ENCODE peak calls at places on chromosomes 3 and 15, in nine cellular contexts. T is psoas muscle; S is heart right ventricle; F is naive thymus-derived CD4-positive, alpha-beta T cell; Z is fibroblast of lung; O is BE2C; W is HAP-1; P is mucosa of descending colon; B is left ventricle myocardium inferior. R is an unnamed sample. For H3K9me3, the result is how much of the 10 kb centered on the place peaks cover.

GRCh38 chr15:66496951-66497501 is 536 bp downstream of the SNAPC5 start:
- DNase-seq in T (no peak), S (no peak), F (no peak), Z (no peak), O (no peak), W (peak), P (peak), B (no peak), R (no peak)

GRCh38 chr3:42007785-42008184 is 45.9 kb upstream of the ULK4 start:
- DNase-seq in T (no peak), S (no peak), F (no peak), Z (no peak), O (no peak), W (no peak), P (no peak), B (no peak), R (no peak)

GRCh38 chr3:72318504-72319201 is 529.6 kb downstream of the SHQ1 start:
- DNase-seq in T (no peak), S (no peak), F (no peak), Z (peak), O (no peak), W (no peak), P (peak), B (no peak), R (no peak)

GRCh38 chr3:58335432-58335947 is 2.8 kb downstream of the PXK start:
- DNase-seq in T (no peak), S (no peak), F (no peak), Z (no peak), O (no peak), W (no peak), P (no peak), B (no peak), R (no peak)

GRCh38 chr3:12705981-12706380 is 42.1 kb upstream of the RAF1 start:
- DNase-seq in T (no peak), S (no peak), F (no peak), Z (peak), O (no peak), W (no peak), P (no peak), B (no peak), R (no peak)

GRCh38 chr15:77251662-77252061 is 168.2 kb downstream of the PEAK1 start:
- DNase-seq in T (no peak), S (no peak), F (no peak), Z (peak), O (no peak), W (peak), P (no peak), B (no peak), R (no peak)

GRCh38 chr15:67091073-67091965 is 25.9 kb downstream of the SMAD3 start:
- DNase-seq in T (peak), S (peak), F (no peak), Z (peak), O (peak), W (no peak), P (peak), B (peak), R (peak)

GRCh38 chr3:98188553-98188952 is 22.1 kb downstream of the OR5H15 start:
- DNase-seq in T (no peak), S (no peak), F (no peak), Z (no peak), O (no peak), W (no peak), P (no peak), B (no peak), R (no peak)

GRCh38 chr3:66428733-66429132 is 72.1 kb downstream of the LRIG1 start:
- DNase-seq in T (peak), S (peak), F (no peak), Z (peak), O (peak), W (no peak), P (peak), B (peak), R (no peak)

GRCh38 chr3:171175840-171176239 is 149.3 kb upstream of the SLC2A2 start:
- DNase-seq in T (no peak), S (no peak), F (no peak), Z (no peak), O (no peak), W (no peak), P (no peak), B (no peak), R (no peak)

GRCh38 chr3:157107037-157107436 is 52.9 kb downstream of the CCNL1 start:
- DNase-seq in T (no peak), S (no peak), F (no peak), Z (no peak), O (no peak), W (no peak), P (no peak), B (no peak), R (no peak)

GRCh38 chr15:81858586-81858985 is 187.2 kb downstream of the MEX3B start:
- DNase-seq in T (no peak), S (no peak), F (no peak), Z (no peak), O (no peak), W (no peak), P (no peak), B (no peak), R (no peak)

GRCh38 chr3:111246967-111247760 is 175.5 kb downstream of the NECTIN3 start:
- DNase-seq in T (no peak), S (no peak), F (no peak), Z (peak), O (no peak), W (no peak), P (no peak), B (no peak), R (no peak)

GRCh38 chr3:197297020-197297419 is 1.4 kb downstream of the DLG1 start:
- DNase-seq in T (no peak), S (no peak), F (no peak), Z (no peak), O (no peak), W (no peak), P (peak), B (no peak), R (no peak)

GRCh38 chr3:190996376-190996775 is 133.9 kb upstream of the GMNC start:
- DNase-seq in T (no peak), S (no peak), F (no peak), Z (peak), O (no peak), W (no peak), P (no peak), B (no peak), R (no peak)

GRCh38 chr3:24678021-24678420 is 183.4 kb upstream of the THRB start:
- DNase-seq in T (no peak), S (no peak), F (no peak), Z (no peak), O (no peak), W (no peak), P (no peak), B (no peak), R (no peak)
- H3K4me3 ChIP-seq in T (no peak), S (no peak), F (no peak), Z (peak), O (no peak), W (no peak), P (no peak), B (no peak), R (no peak)

GRCh38 chr3:186314896-186315295 is 47.1 kb downstream of the DGKG start:
- DNase-seq in T (no peak), S (no peak), F (no peak), Z (peak), O (no peak), W (no peak), P (no peak), B (no peak), R (no peak)
- H3K9me3 ChIP-seq in T (under half), S (under half), F (under half), Z (under half), O (under half), W (under half), P (under half), B (under half), R (under half)

DNA sequence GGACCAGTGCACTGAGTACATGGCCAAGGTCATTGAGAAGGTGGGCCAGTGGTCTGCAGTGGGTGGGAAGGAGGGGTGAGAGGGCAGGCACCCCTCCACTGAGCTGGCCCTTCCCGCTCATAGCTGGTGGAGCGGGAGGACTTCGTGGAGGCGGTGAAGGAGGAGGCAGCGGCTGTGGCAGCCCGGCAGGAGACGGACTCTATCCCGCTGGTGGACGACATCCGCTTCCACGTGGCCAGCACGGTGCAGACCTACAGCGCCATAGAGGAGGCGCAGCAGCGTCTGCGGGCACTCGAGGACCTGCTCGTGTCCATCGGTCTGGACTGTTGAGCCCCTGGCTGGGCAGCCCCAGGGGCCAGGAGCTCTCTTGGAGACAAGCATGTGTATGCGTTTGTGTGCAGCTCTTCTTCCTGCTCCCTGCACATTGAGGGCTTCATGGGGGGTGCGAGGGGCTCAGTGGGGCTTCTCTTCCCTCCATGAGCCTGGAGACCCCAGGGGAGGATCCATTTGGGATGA is 7.5 kb downstream of the ABTB1 start:
- DNase-seq in T (no peak), S (no peak), F (no peak), Z (no peak), O (no peak), W (no peak), P (no peak), B (peak), R (no peak)
- H3K4me3 ChIP-seq in T (no peak), S (no peak), F (no peak), Z (no peak), O (no peak), W (no peak), P (no peak), B (no peak), R (no peak)

GRCh38 chr3:257826-258225 is 61.3 kb downstream of the CHL1 start:
- DNase-seq in T (no peak), S (no peak), F (no peak), Z (no peak), O (no peak), W (no peak), P (no peak), B (no peak), R (no peak)
- H3K9me3 ChIP-seq in T (under half), S (under half), F (under half), Z (under half), O (under half), W (under half), P (under half), B (under half), R (under half)

GRCh38 chr15:56243117-56243773 is 434 bp downstream of the RFX7 start:
- DNase-seq in T (peak), S (peak), F (no peak), Z (peak), O (peak), W (peak), P (peak), B (peak), R (peak)

GRCh38 chr15:56243774-56244236 is at the start of gene RFX7:
- DNase-seq in T (peak), S (peak), F (peak), Z (peak), O (peak), W (peak), P (peak), B (peak), R (peak)

GRCh38 chr15:56240390-56240789 is 3.3 kb downstream of the RFX7 start:
- DNase-seq in T (no peak), S (no peak), F (no peak), Z (no peak), O (no peak), W (no peak), P (no peak), B (no peak), R (no peak)

GRCh38 chr15:56242576-56243116 is 1.0 kb downstream of the RFX7 start:
- DNase-seq in T (no peak), S (no peak), F (no peak), Z (no peak), O (no peak), W (no peak), P (no peak), B (no peak), R (no peak)

DNA sequence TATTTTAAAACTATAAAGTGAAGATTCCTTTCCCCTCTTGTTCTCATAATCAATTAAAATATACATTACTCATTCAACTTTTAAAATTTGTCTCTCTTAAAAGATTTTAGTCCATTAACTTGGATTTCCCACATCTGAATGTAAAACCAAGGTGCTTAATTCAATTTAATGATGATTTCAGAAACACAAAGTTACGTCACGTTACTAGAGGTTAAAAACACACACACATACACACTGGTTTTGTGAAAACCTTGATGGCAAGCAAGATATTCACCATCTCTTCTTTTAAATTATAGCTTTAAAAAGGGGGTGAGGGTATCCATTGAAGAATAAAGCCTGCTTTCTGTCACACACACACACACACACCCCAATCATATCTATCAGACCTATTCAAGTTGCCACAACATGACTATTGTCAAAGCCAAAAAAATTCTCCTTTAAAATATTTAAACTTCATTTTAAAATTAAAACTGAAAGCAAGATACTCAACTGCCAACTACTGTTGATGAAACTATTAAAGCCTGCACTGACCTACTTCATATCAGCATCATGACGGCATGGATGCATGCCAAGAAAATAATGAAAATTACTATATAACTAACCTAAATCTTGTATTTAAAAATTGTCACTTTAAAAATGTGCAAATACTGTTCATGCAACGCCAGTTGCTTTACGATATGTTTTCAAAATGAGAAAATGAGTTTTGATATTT is 2.1 kb downstream of the RFX7 start:
- DNase-seq in T (no peak), S (no peak), F (no peak), Z (no peak), O (no peak), W (no peak), P (no peak), B (no peak), R (no peak)
- H3K4me3 ChIP-seq in T (peak), S (peak), F (peak), Z (peak), O (peak), W (peak), P (no peak), B (peak), R (peak)

GRCh38 chr3:44642337-44642736 is 6.2 kb upstream of the ZNF35 start:
- DNase-seq in T (no peak), S (no peak), F (no peak), Z (no peak), O (no peak), W (no peak), P (no peak), B (no peak), R (no peak)
- H3K9me3 ChIP-seq in T (half or more), S (half or more), F (under half), Z (under half), O (under half), W (under half), P (half or more), B (half or more), R (half or more)

GRCh38 chr15:60384052-60384451 is 13.7 kb downstream of the ANXA2 start:
- DNase-seq in T (no peak), S (no peak), F (no peak), Z (peak), O (no peak), W (no peak), P (no peak), B (no peak), R (no peak)
- H3K4me3 ChIP-seq in T (no peak), S (no peak), F (no peak), Z (no peak), O (no peak), W (no peak), P (no peak), B (no peak), R (no peak)

GRCh38 chr3:75737831-75738493 is 47.4 kb downstream of the ZNF717 start:
- DNase-seq in T (no peak), S (no peak), F (no peak), Z (peak), O (no peak), W (no peak), P (no peak), B (no peak), R (no peak)
- H3K9me3 ChIP-seq in T (half or more), S (half or more), F (under half), Z (under half), O (under half), W (under half), P (half or more), B (half or more), R (half or more)